ENCODE peak calls at places on chromosomes 6 and 20, in four cellular contexts. G is IMR-90, S is endothelial cell of umbilical vein, T is K562. B is an unnamed sample. For H3K9me1, the result is how much of the 10 kb centered on the place peaks cover.

GRCh38 chr6:158793432-158793831 is 25.7 kb downstream of the EZR start:
- DNase-seq in G (peak), S (peak), T (peak), B (no peak)

GRCh38 chr6:131995924-131996323 is 44.8 kb upstream of the CCN2 start:
- DNase-seq in G (peak), S (peak), T (no peak), B (peak)

GRCh38 chr6:77264970-77265369 is 198.3 kb downstream of the HTR1B start:
- DNase-seq in G (no peak), S (no peak), T (no peak), B (no peak)

GRCh38 chr6:122622404-122622938 is 12.3 kb downstream of the PKIB start:
- DNase-seq in G (no peak), S (no peak), T (no peak), B (no peak)

GRCh38 chr6:157381631-157382621 is 936 bp downstream of the ZDHHC14 start:
- DNase-seq in G (peak), S (peak), T (peak), B (no peak)

GRCh38 chr20:49037962-49038387 is 8.1 kb upstream of the CSE1L start:
- DNase-seq in G (peak), S (no peak), T (peak), B (no peak)

GRCh38 chr20:32891926-32892660 is 33.4 kb downstream of the EFCAB8 start:
- DNase-seq in G (no peak), S (no peak), T (no peak), B (no peak)

GRCh38 chr20:2206957-2207769 is 88.6 kb upstream of the TGM3 start:
- DNase-seq in G (peak), S (peak), T (peak), B (no peak)

DNA sequence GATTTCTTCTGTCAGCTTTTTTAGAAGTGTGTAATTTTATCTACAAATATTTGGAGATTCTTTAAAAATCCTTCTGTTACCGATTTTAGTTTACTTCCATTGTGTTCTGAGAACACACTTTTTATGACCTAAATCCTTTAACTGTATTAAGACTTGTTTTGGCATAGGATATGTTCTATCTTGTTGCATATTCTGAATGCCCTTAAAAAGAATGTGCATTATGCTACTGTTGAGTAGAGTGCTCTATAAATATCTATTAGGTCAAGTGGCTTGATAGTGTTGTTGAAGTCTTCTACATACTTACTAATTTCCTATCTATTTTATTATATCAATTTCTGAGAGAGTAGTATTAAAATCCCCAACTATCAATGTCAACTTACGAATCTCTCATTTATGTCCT is 502.2 kb downstream of the MAFB start:
- DNase-seq in G (no peak), S (no peak), T (no peak), B (no peak)
- H3K9me1 ChIP-seq in G (under half), S (under half), T (under half), B (under half)

DNA sequence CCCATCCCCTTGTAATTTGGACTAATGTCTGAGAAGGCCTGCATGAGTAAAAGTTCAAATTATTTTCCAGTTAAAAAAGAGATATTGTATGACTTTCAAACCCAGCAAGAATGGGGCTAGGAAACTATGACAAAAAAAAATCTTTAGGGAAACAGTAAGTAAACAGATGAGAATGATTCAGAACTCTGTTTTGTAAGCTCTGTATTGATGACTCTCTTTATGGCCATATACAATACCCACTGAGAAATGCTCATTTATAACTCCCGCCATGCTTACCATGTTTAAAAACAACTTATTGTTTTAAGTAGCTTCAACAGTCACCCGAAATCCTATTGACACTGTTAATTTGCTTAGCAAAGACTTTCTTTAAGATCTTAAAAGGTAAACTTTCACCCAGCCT is 17.2 kb upstream of the PCK1 start:
- DNase-seq in G (no peak), S (no peak), T (no peak), B (no peak)
- H3K9me1 ChIP-seq in G (under half), S (under half), T (under half), B (under half)

GRCh38 chr6:133632206-133632605 is 256.7 kb upstream of the TCF21 start:
- DNase-seq in G (peak), S (no peak), T (no peak), B (no peak)

GRCh38 chr6:133630651-133631050 is 258.3 kb upstream of the TCF21 start:
- DNase-seq in G (no peak), S (no peak), T (no peak), B (no peak)

GRCh38 chr6:133631421-133631820 is 257.5 kb upstream of the TCF21 start:
- DNase-seq in G (peak), S (no peak), T (no peak), B (no peak)

GRCh38 chr6:133634474-133634873 is 254.4 kb upstream of the TCF21 start:
- DNase-seq in G (no peak), S (no peak), T (no peak), B (no peak)

DNA sequence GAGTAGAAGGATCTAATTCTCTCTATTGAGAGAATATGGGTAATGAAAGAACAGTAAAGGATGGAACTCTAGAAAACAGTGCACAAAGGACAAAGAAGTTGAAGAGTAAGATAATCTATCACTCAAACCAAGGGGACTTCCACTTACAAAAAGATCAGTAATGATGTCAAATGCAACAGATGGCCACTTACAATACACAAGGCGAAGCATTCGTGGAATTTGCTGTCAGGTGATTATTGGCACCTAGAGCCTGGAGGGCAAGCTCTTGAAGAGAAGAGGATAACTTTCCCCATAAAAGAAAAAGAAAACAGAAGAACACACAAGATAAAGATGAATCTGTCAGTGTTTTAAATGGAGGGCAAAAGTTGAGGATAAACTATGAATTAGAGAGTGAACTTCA is 256.0 kb upstream of the TCF21 start:
- DNase-seq in G (no peak), S (no peak), T (no peak), B (no peak)
- H3K9me1 ChIP-seq in G (under half), S (under half), T (under half), B (under half)

GRCh38 chr6:144588674-144589325 is 303.7 kb downstream of the UTRN start:
- DNase-seq in G (no peak), S (no peak), T (no peak), B (no peak)
- H3K9me1 ChIP-seq in G (under half), S (under half), T (under half), B (under half)

GRCh38 chr20:18712877-18713276 is 100.7 kb upstream of the SCP2D1 start:
- DNase-seq in G (no peak), S (no peak), T (no peak), B (no peak)

GRCh38 chr20:18717062-18717461 is 96.5 kb upstream of the SCP2D1 start:
- DNase-seq in G (no peak), S (no peak), T (no peak), B (no peak)

GRCh38 chr20:18715564-18715963 is 98.0 kb upstream of the SCP2D1 start:
- DNase-seq in G (no peak), S (no peak), T (no peak), B (no peak)

GRCh38 chr20:18712116-18712515 is 101.5 kb upstream of the SCP2D1 start:
- DNase-seq in G (peak), S (no peak), T (no peak), B (no peak)
- H3K9me1 ChIP-seq in G (under half), S (under half), T (under half), B (under half)

GRCh38 chr6:18021166-18021850 is 33.9 kb upstream of the KIF13A start:
- DNase-seq in G (no peak), S (no peak), T (no peak), B (peak)
- H3K9me1 ChIP-seq in G (under half), S (under half), T (under half), B (under half)

B was measured in keratinocyte.